ENCODE peak calls at places on chromosomes 11 and 22, in seven cellular contexts. Z is fibroblast of the aortic adventitia, S is tibial nerve, K is RWPE1, T is A549, H is HCT116, Q is K562. E is an unnamed sample.

GRCh38 chr11:65855927-65856363 is 2.0 kb downstream of the CFL1 start:
- DNase-seq in Z (no peak), S (no peak), K (no peak), T (no peak), H (no peak), Q (no peak), E (no peak)

GRCh38 chr22:37559901-37560681 is at the start of gene CDC42EP1:
- DNase-seq in Z (peak), S (no peak), K (no peak), T (no peak), H (no peak), Q (peak), E (no peak)

GRCh38 chr22:44521326-44521725 is 23.3 kb upstream of the RTL6 start:
- DNase-seq in Z (no peak), S (no peak), K (no peak), T (no peak), H (no peak), Q (no peak), E (no peak)

GRCh38 chr22:30575011-30575671 is 676 bp upstream of the GAL3ST1 start:
- DNase-seq in Z (peak), S (peak), K (no peak), T (no peak), H (no peak), Q (no peak), E (no peak)

GRCh38 chr11:40306938-40307548 is 1152.4 kb downstream of the LRRC4C start:
- DNase-seq in Z (peak), S (no peak), K (peak), T (peak), H (no peak), Q (peak), E (no peak)

GRCh38 chr11:24298126-24298525 is 198.7 kb upstream of the LUZP2 start:
- DNase-seq in Z (no peak), S (no peak), K (no peak), T (no peak), H (no peak), Q (no peak), E (no peak)

GRCh38 chr11:70431611-70432010 is 33.3 kb downstream of the CTTN start:
- DNase-seq in Z (no peak), S (no peak), K (no peak), T (no peak), H (no peak), Q (no peak), E (no peak)

GRCh38 chr11:58659404-58659803 is 36.9 kb downstream of the CNTF start:
- DNase-seq in Z (no peak), S (no peak), K (peak), T (no peak), H (peak), Q (no peak), E (no peak)

GRCh38 chr22:39388261-39389011 is 11.1 kb upstream of the TAB1 start:
- DNase-seq in Z (peak), S (peak), K (peak), T (peak), H (peak), Q (peak), E (peak)

GRCh38 chr11:69778373-69778772 is 3.2 kb upstream of the FGF4 start:
- DNase-seq in Z (no peak), S (no peak), K (no peak), T (no peak), H (no peak), Q (no peak), E (no peak)

GRCh38 chr11:75319035-75319877 is 32.2 kb downstream of the ARRB1 start:
- DNase-seq in Z (peak), S (no peak), K (no peak), T (no peak), H (no peak), Q (no peak), E (no peak)

GRCh38 chr22:24952837-24953293 is 349 bp downstream of the KIAA1671 start:
- DNase-seq in Z (peak), S (peak), K (peak), T (peak), H (peak), Q (no peak), E (no peak)

GRCh38 chr11:24623121-24623520 is 126.3 kb downstream of the LUZP2 start:
- DNase-seq in Z (peak), S (no peak), K (no peak), T (no peak), H (no peak), Q (no peak), E (no peak)

GRCh38 chr11:79412761-79413160 is 28.1 kb downstream of the TENM4 start:
- DNase-seq in Z (no peak), S (no peak), K (peak), T (no peak), H (no peak), Q (no peak), E (no peak)

GRCh38 chr22:17106161-17106784 is 14.9 kb downstream of the TMEM121B start:
- DNase-seq in Z (no peak), S (no peak), K (no peak), T (no peak), H (no peak), Q (no peak), E (no peak)

GRCh38 chr22:38177926-38178604 is 3.6 kb downstream of the PLA2G6 start:
- DNase-seq in Z (peak), S (peak), K (no peak), T (peak), H (peak), Q (peak), E (no peak)

GRCh38 chr11:112174789-112175595 is at the start of gene BCO2:
- DNase-seq in Z (peak), S (peak), K (peak), T (peak), H (peak), Q (peak), E (peak)

GRCh38 chr11:68002575-68002942 is 1.3 kb downstream of the UNC93B1 start:
- DNase-seq in Z (no peak), S (no peak), K (no peak), T (no peak), H (no peak), Q (no peak), E (no peak)

GRCh38 chr11:20097319-20098221 is 62.7 kb downstream of the DBX1 start:
- DNase-seq in Z (peak), S (no peak), K (no peak), T (no peak), H (no peak), Q (peak), E (no peak)

GRCh38 chr11:65316311-65316978 is 1.8 kb downstream of the CDC42EP2 start:
- DNase-seq in Z (peak), S (peak), K (peak), T (no peak), H (no peak), Q (peak), E (no peak)

GRCh38 chr11:44315947-44316387 is 6.0 kb upstream of the ALX4 start:
- DNase-seq in Z (no peak), S (no peak), K (no peak), T (peak), H (no peak), Q (peak), E (no peak)

GRCh38 chr11:66589996-66590675 is 2.7 kb downstream of the CCDC87 start:
- DNase-seq in Z (no peak), S (no peak), K (no peak), T (no peak), H (no peak), Q (no peak), E (no peak)

GRCh38 chr11:110497204-110497987 is 67.6 kb downstream of the FDX1 start:
- DNase-seq in Z (peak), S (peak), K (no peak), T (no peak), H (no peak), Q (no peak), E (no peak)

GRCh38 chr22:36404436-36404835 is 16.7 kb upstream of the MYH9 start:
- DNase-seq in Z (no peak), S (no peak), K (no peak), T (no peak), H (no peak), Q (no peak), E (no peak)

GRCh38 chr11:73402834-73403185 is 26.6 kb downstream of the RELT start:
- DNase-seq in Z (no peak), S (no peak), K (no peak), T (no peak), H (no peak), Q (peak), E (peak)

GRCh38 chr11:10941429-10941828 is 83.6 kb upstream of the ZBED5 start:
- DNase-seq in Z (peak), S (no peak), K (no peak), T (no peak), H (no peak), Q (no peak), E (no peak)

GRCh38 chr11:72598901-72599300 is 75.3 kb downstream of the PDE2A start:
- DNase-seq in Z (peak), S (peak), K (no peak), T (peak), H (no peak), Q (peak), E (no peak)

GRCh38 chr22:37228106-37229011 is 15.7 kb downstream of the RAC2 start:
- DNase-seq in Z (no peak), S (no peak), K (no peak), T (no peak), H (peak), Q (no peak), E (peak)

GRCh38 chr11:70078796-70079616 is 889 bp downstream of the ANO1 start:
- DNase-seq in Z (no peak), S (no peak), K (no peak), T (no peak), H (no peak), Q (no peak), E (no peak)

GRCh38 chr22:31692186-31692886 is 30.3 kb upstream of the PISD start:
- DNase-seq in Z (no peak), S (no peak), K (no peak), T (no peak), H (no peak), Q (no peak), E (peak)

GRCh38 chr11:120228794-120229384 is 11.1 kb upstream of the POU2F3 start:
- DNase-seq in Z (no peak), S (no peak), K (no peak), T (no peak), H (no peak), Q (peak), E (no peak)

GRCh38 chr11:66340596-66341501 is 4.1 kb downstream of the BRMS1 start:
- DNase-seq in Z (no peak), S (no peak), K (no peak), T (no peak), H (no peak), Q (no peak), E (no peak)

GRCh38 chr22:49970528-49971231 is 10.1 kb downstream of the PIM3 start:
- DNase-seq in Z (peak), S (peak), K (peak), T (peak), H (peak), Q (peak), E (peak)

GRCh38 chr11:96524475-96524874 is 134.7 kb downstream of the JRKL start:
- DNase-seq in Z (peak), S (no peak), K (no peak), T (no peak), H (no peak), Q (no peak), E (no peak)
- TF ChIP-seq CTCF in Z (peak), S (no peak), K (no peak), T (no peak), H (no peak), Q (no peak), E (no peak)

DNA sequence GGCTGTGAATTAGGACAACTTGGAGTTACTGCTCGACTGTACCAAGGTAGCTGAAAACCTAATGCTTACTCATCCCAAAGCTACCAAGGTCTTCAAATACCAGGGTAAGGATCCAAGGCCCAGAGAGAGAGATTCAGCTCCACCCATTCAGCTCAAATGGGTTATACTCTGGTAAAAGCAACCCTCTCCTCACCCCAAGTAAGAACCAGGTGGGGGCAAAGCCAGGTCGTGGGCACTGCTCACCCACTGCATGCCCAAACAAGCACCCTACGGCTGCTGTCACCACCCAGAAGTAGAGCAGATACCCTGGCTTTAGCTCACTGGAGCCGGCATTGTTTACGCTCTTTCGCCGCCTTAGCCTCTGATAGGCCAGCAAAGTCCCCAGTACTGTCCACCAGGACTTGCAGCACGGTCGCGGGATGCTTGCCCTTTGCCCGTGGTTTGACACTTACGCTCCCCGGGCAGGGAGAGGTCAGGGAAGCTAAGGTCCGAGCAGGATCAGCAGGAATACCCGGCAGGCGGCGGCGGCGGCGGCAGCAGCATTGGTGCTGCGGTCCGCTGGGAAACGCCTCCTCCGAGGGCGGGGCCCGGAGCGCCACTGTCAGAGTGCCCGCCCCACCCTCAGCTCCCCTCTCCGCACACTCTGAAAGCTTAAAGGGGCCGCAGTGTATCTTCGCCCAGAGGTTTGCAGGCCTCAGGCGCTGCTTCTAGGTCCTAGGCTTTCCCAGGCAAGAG is 19.6 kb downstream of the CKAP5 start:
- DNase-seq in Z (peak), S (peak), K (peak), T (peak), H (peak), Q (peak), E (peak)
- TF ChIP-seq CTCF in Z (peak), S (peak), K (no peak), T (no peak), H (no peak), Q (no peak), E (no peak)

GRCh38 chr11:7143908-7144307 is 55.1 kb downstream of the RBMXL2 start:
- DNase-seq in Z (peak), S (no peak), K (no peak), T (no peak), H (peak), Q (peak), E (no peak)
- TF ChIP-seq CTCF in Z (peak), S (no peak), K (no peak), T (peak), H (peak), Q (no peak), E (peak)

DNA sequence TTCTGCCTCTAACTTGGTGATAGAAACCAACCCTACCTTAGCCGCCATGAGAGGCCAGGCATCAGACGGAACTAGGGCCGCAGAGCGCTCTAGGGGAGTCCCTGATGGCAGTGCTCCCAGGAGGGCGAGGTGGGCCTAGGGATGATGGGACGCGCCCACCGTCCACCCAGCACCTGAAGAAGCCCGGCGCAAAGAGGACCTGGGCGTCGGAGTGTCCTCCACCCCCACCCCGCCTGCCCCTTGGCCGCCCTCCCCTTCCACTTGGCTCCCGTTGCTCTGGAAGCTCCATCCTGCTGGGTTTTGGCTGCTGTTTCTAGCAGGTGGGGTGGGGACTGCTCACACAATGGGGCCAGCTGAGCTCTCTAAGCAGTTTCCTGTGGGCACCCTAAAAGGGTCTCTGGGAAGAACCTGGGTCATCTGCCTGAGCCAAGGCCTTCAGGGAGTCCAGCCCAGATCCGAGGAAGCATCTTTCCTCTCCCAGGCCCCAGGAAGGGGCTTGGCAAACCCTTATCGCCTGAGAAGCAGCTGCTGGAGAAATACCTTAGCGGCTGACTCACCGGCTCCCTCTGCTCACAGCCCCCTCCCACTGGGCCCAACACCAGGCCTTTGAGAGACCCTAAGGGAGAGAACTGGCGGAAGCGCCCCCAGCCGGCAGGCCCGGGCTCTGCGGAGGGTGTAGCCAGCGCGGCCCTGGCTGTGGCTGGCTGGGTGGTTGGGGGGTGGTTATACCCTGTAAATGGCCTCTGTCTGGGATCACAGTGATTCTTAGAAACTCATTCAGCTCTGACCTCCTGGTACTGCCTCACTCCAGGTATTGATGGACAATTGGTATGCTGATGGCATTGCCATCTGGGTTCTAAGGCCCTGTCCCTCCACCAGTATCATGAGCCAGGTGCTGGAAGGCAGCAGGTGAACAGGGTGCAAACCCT is 19.3 kb downstream of the CREB3L1 start:
- DNase-seq in Z (peak), S (no peak), K (no peak), T (no peak), H (no peak), Q (peak), E (peak)
- TF ChIP-seq CTCF in Z (peak), S (peak), K (no peak), T (no peak), H (no peak), Q (peak), E (peak)

GRCh38 chr22:46026907-46027218 is 49.9 kb upstream of the WNT7B start:
- DNase-seq in Z (no peak), S (no peak), K (no peak), T (no peak), H (no peak), Q (no peak), E (no peak)

GRCh38 chr22:46025973-46026906 is 49.3 kb upstream of the WNT7B start:
- DNase-seq in Z (no peak), S (no peak), K (no peak), T (no peak), H (no peak), Q (no peak), E (no peak)

GRCh38 chr22:46029036-46029435 is 52.1 kb upstream of the WNT7B start:
- DNase-seq in Z (no peak), S (no peak), K (no peak), T (no peak), H (no peak), Q (no peak), E (no peak)

GRCh38 chr22:46028069-46028991 is 51.4 kb upstream of the WNT7B start:
- DNase-seq in Z (no peak), S (no peak), K (no peak), T (no peak), H (no peak), Q (no peak), E (no peak)

DNA sequence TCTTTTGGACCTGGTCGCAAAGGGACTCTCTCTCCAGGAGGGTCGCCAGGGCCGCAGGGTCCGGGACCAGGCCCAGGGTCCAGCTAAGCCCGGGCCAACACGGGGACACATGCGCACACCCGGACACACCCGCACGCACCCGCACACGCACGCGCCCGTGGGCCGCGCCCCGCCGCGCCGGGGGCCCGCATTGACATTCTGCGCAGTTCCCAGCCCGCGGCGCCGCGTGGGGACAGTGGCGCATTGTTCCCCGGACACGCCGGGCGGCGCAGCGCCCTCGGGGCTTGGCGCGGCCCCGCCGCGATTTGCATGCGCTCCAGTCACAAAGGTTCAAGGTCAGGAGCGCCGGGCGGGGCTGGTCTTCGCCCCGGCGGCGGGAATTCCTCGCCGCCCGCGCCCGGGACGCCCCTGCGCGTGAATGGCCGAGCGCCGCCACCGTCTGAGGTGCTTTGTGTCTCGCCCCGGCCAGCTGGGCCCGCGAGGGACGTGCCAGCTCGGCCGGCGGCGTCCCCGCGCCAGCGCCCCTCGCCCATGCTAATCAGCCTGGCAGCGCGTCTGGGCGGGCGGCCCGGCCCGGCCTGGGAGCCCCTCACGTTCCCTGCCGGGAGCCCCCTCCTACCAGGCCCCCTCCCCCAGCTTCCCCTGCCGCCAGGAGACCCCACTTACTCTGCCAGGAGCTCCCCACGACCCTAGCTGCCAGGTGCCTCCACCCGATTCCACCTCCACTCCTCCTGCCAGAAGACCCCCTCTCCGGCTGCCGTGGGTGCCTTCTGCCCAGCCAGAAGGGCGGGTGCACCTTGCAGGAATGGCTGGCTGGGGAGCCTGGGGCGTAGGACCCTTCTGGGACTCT is 50.5 kb upstream of the WNT7B start:
- DNase-seq in Z (no peak), S (no peak), K (no peak), T (no peak), H (no peak), Q (peak), E (no peak)
- TF ChIP-seq CTCF in Z (no peak), S (peak), K (peak), T (no peak), H (no peak), Q (peak), E (no peak)

GRCh38 chr11:83070044-83070877 is 1.4 kb downstream of the RAB30 start:
- DNase-seq in Z (peak), S (no peak), K (peak), T (no peak), H (no peak), Q (peak), E (no peak)
- TF ChIP-seq CTCF in Z (no peak), S (no peak), K (no peak), T (no peak), H (no peak), Q (no peak), E (no peak)

GRCh38 chr11:114441921-114442320 is 2.7 kb downstream of the REXO2 start:
- DNase-seq in Z (peak), S (no peak), K (no peak), T (no peak), H (no peak), Q (no peak), E (no peak)

GRCh38 chr11:114438303-114438702 is 964 bp upstream of the REXO2 start:
- DNase-seq in Z (no peak), S (no peak), K (peak), T (no peak), H (no peak), Q (no peak), E (no peak)

GRCh38 chr11:114440121-114440860 is 1.0 kb downstream of the REXO2 start:
- DNase-seq in Z (peak), S (peak), K (no peak), T (no peak), H (no peak), Q (no peak), E (no peak)

GRCh38 chr11:114440971-114441810 is 1.9 kb downstream of the REXO2 start:
- DNase-seq in Z (no peak), S (no peak), K (no peak), T (no peak), H (no peak), Q (peak), E (no peak)

GRCh38 chr11:114439229-114440120 is at the start of gene REXO2:
- DNase-seq in Z (peak), S (peak), K (peak), T (peak), H (peak), Q (peak), E (peak)
- TF ChIP-seq CTCF in Z (peak), S (peak), K (no peak), T (no peak), H (peak), Q (peak), E (no peak)

GRCh38 chr11:28547395-28547794 is 439.2 kb downstream of the METTL15 start:
- DNase-seq in Z (no peak), S (no peak), K (no peak), T (no peak), H (no peak), Q (no peak), E (no peak)
- TF ChIP-seq CTCF in Z (no peak), S (no peak), K (no peak), T (no peak), H (no peak), Q (no peak), E (no peak)

GRCh38 chr11:125429174-125429707 is 66.8 kb downstream of the FEZ1 start:
- DNase-seq in Z (peak), S (peak), K (peak), T (peak), H (peak), Q (peak), E (peak)
- TF ChIP-seq CTCF in Z (peak), S (peak), K (peak), T (peak), H (peak), Q (peak), E (peak)